ENCODE peak calls at places on chromosomes 11 and 22, in four cellular contexts. U, W, E and H are unnamed samples.

GRCh38 chr11:36123353-36124220 is 165.6 kb downstream of the COMMD9 start:
- DNase-seq in U (peak; percentile 44), W (no peak), E (no peak), H (no peak)

GRCh38 chr11:82732734-82733443 is 775 bp downstream of the FAM181B start:
- DNase-seq in U (no peak), W (no peak), E (no peak), H (no peak)

GRCh38 chr11:20839231-20839630 is 169.8 kb downstream of the NELL1 start:
- DNase-seq in U (no peak), W (no peak), E (no peak), H (no peak)

GRCh38 chr11:8784936-8785335 is 102.3 kb downstream of the RPL27A start:
- DNase-seq in U (no peak), W (no peak), E (no peak), H (no peak)

GRCh38 chr11:43797337-43797736 is 83.3 kb upstream of the ALKBH3 start:
- DNase-seq in U (no peak), W (no peak), E (no peak), H (no peak)

GRCh38 chr11:20608938-20609337 is 9.5 kb downstream of the SLC6A5 start:
- DNase-seq in U (no peak), W (no peak), E (no peak), H (no peak)

GRCh38 chr11:58939277-58939676 is at the start of gene GLYATL1:
- DNase-seq in U (no peak), W (no peak), E (no peak), H (no peak)

GRCh38 chr11:44760917-44761545 is 34.3 kb downstream of the TSPAN18 start:
- DNase-seq in U (peak; percentile 77), W (no peak), E (peak; percentile 52), H (no peak)

GRCh38 chr11:6248248-6248647 is 9.4 kb downstream of the CNGA4 start:
- DNase-seq in U (peak; percentile 48), W (no peak), E (peak; percentile 4), H (no peak)

GRCh38 chr11:68506908-68507307 is 46.4 kb downstream of the PPP6R3 start:
- DNase-seq in U (no peak), W (no peak), E (no peak), H (no peak)

GRCh38 chr11:116644201-116644947 is 128.4 kb downstream of the BUD13 start:
- DNase-seq in U (no peak), W (no peak), E (no peak), H (no peak)

GRCh38 chr11:16933756-16934603 is 80.2 kb downstream of the PLEKHA7 start:
- DNase-seq in U (peak; percentile 27), W (no peak), E (no peak), H (no peak)

GRCh38 chr11:35593143-35593542 is 25.1 kb upstream of the FJX1 start:
- DNase-seq in U (peak; percentile 98), W (no peak), E (peak; percentile 55), H (peak; percentile 88)

GRCh38 chr11:12735262-12735661 is 61.0 kb downstream of the TEAD1 start:
- DNase-seq in U (no peak), W (no peak), E (no peak), H (no peak)

GRCh38 chr11:35747638-35748037 is 85.1 kb downstream of the TRIM44 start:
- DNase-seq in U (no peak), W (no peak), E (no peak), H (no peak)

GRCh38 chr22:32801436-32802290 is at the start of gene TIMP3:
- DNase-seq in U (peak; percentile 83), W (no peak), E (peak; percentile 73), H (no peak)

GRCh38 chr11:8341966-8342365 is 78.3 kb upstream of the LMO1 start:
- DNase-seq in U (no peak), W (no peak), E (no peak), H (no peak)

GRCh38 chr11:104997288-104997687 is 25.7 kb downstream of the CASP5 start:
- DNase-seq in U (peak; percentile 69), W (no peak), E (no peak), H (no peak)

GRCh38 chr11:76604652-76605241 is 65.8 kb downstream of the LRRC32 start:
- DNase-seq in U (peak; percentile 57), W (no peak), E (no peak), H (no peak)

GRCh38 chr11:115654792-115655191 is 150.6 kb upstream of the CADM1 start:
- DNase-seq in U (no peak), W (no peak), E (no peak), H (no peak)

GRCh38 chr22:39266398-39267030 is 21.7 kb upstream of the PDGFB start:
- DNase-seq in U (peak; percentile 63), W (no peak), E (no peak), H (no peak)

GRCh38 chr22:48284671-48285070 is 1522.2 kb downstream of the TBC1D22A start:
- DNase-seq in U (no peak), W (no peak), E (no peak), H (no peak)

GRCh38 chr11:9379046-9379445 is 5.4 kb upstream of the IPO7 start:
- DNase-seq in U (no peak), W (no peak), E (no peak), H (no peak)

GRCh38 chr11:9617960-9618359 is 44.5 kb downstream of the WEE1 start:
- DNase-seq in U (no peak), W (no peak), E (no peak), H (peak; percentile 78)

GRCh38 chr11:45237666-45238348 is 48.3 kb downstream of the SYT13 start:
- DNase-seq in U (no peak), W (no peak), E (no peak), H (no peak)

GRCh38 chr11:76577199-76577920 is 93.2 kb downstream of the LRRC32 start:
- DNase-seq in U (peak; percentile 80), W (peak; percentile 96), E (peak; percentile 21), H (peak; percentile 80)

GRCh38 chr22:28884754-28885375 is 1.5 kb downstream of the ZNRF3 start:
- DNase-seq in U (no peak), W (no peak), E (no peak), H (no peak)

GRCh38 chr22:46077669-46078099 is 72.6 kb upstream of the PPARA start:
- DNase-seq in U (no peak), W (no peak), E (no peak), H (no peak)
- H3K4me3 ChIP-seq in U (no peak overlapping the region), W (peak overlapping the region; percentile 64), E (peak overlapping the region; percentile 86), H (peak overlapping the region; percentile 52)

DNA sequence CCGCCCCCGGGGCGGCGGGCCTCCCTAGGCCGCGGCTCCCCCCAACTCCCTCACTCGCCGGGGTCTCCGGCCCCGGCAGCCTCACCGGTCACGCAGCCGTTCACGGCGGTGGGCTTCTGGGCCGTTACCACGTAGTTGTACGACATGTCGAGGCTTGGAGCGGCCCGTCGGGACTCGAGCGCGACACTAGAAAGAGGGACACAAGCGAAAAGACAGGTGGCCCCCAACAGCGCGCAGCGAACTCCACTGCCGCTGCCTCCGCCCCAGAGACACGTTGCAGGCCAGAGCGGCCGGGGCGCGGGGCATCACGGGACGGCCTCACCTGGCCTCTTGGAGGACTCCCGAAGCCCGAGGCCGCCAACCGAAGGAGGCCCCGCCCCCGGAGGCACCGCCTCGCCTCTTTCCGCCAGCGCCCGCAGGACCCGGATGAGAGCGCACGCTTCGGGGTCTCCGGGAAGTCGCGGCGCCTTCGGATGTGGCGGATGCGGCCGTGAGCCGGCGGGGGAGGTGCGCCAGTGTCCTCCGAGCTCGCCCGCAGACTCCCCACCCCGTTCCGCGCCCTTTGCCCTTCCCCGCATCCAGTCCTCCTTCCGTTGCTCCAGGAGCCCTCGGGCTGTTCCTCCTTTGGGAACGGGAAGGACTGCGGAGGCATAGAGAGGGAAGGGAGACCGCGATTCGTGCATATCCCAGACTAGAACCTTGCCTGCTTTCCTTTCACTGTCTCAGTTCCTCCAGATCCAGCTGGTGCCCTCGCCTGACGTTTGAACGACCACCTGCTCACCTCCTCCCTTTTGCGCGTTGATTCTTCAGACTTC is at the start of the genes DDB1 and TKFC:
- DNase-seq in U (peak; percentile 93), W (peak; percentile 96), E (peak; percentile 66), H (no peak)
- TF ChIP-seq CTCF in U (no peak), W (no peak), E (no peak), H (no peak)

GRCh38 chr11:46560300-46561025 is 33.4 kb downstream of the AMBRA1 start:
- DNase-seq in U (peak; percentile 68), W (no peak), E (no peak), H (no peak)
- H3K4me3 ChIP-seq in U (peak overlapping the region; percentile 41), W (peak overlapping the region; percentile 22), E (peak overlapping the region; percentile 45), H (no peak overlapping the region)

GRCh38 chr11:33321483-33321882 is 64.3 kb downstream of the HIPK3 start:
- DNase-seq in U (no peak), W (no peak), E (no peak), H (no peak)

GRCh38 chr11:33320814-33321330 is 63.7 kb downstream of the HIPK3 start:
- DNase-seq in U (no peak), W (no peak), E (no peak), H (no peak)

GRCh38 chr11:33324211-33324985 is 67.2 kb downstream of the HIPK3 start:
- DNase-seq in U (no peak), W (no peak), E (no peak), H (no peak)

GRCh38 chr11:33325456-33325855 is 68.3 kb downstream of the HIPK3 start:
- DNase-seq in U (no peak), W (no peak), E (no peak), H (no peak)

GRCh38 chr11:33323421-33323820 is 66.2 kb downstream of the HIPK3 start:
- DNase-seq in U (no peak), W (no peak), E (no peak), H (no peak)
- TF ChIP-seq CTCF in U (no peak), W (peak; percentile 17), E (no peak), H (no peak)

DNA sequence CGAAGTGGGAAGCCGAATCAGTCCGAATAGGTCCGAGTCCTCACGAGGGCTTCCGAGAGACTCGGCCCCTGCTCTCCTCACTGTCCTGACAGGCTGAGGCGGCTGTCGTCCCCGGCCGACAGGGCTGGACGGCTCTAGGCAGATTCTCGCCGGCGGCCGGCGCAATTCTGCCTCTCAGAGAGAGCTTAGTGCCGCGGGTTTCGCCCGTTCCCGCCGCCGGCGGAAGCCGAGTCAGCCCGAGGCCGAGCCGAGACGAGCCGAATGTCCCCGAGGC is 247 bp upstream of the DEAF1 start:
- DNase-seq in U (no peak), W (no peak), E (no peak), H (no peak)
- H3K4me3 ChIP-seq in U (peak overlapping the region; percentile 75), W (peak overlapping the region; percentile 55), E (peak overlapping the region; percentile 79), H (peak overlapping the region; percentile 85)

DNA sequence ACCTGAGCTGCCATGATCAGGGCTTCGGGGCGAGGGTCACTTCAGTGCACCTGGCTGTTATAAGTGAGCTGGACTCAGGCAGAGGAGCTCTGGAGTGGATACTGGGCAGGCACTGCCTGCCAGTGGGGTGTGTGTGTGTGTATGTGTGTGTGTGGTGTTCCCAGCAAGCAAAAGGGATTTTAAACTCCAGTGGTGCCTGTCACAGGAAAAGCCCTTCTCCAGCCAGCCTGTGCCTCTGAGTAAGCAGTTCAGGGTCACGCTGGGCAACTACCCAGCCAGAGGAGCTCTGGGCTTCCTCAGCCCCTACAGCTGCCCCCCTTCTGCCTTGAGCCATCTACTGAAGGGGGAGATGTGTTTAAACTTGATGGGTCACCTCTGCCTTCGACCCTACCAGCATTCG is 109.0 kb downstream of the OSBP2 start:
- DNase-seq in U (no peak), W (no peak), E (no peak), H (no peak)
- TF ChIP-seq CTCF in U (no peak), W (no peak), E (no peak), H (no peak)